ENCODE peak calls at places on chromosome 15, in seven cellular contexts. Z is uterus, J is WERI-Rb-1, U is fibroblast of lung, O is RWPE2, X is adrenal gland, V is ovary. P is an unnamed sample. For H3K36me3, the result is how much of the 10 kb centered on the place peaks cover.

GRCh38 chr15:45048784-45049631 is 26.0 kb downstream of the SORD start:
- DNase-seq in O (no peak), X (peak), Z (no peak), V (no peak), U (peak), J (no peak), P (no peak)

GRCh38 chr15:101349497-101349951 is 54.5 kb upstream of the SNRPA1 start:
- DNase-seq in V (no peak), Z (no peak), X (no peak), U (no peak), O (no peak), J (no peak), P (no peak)

GRCh38 chr15:40443255-40443654 is 2.5 kb downstream of the BAHD1 start:
- DNase-seq in J (no peak), U (no peak), O (no peak), Z (no peak), V (no peak), X (peak), P (no peak)

GRCh38 chr15:74406992-74407705 is 26.6 kb downstream of the SEMA7A start:
- DNase-seq in X (no peak), Z (peak), V (peak), O (peak), J (no peak), U (peak), P (no peak)

GRCh38 chr15:98537516-98538060 is 110.8 kb upstream of the IGF1R start:
- DNase-seq in X (no peak), J (no peak), Z (peak), U (no peak), V (no peak), O (no peak), P (no peak)

GRCh38 chr15:75081150-75081549 is 57.8 kb downstream of the PPCDC start:
- DNase-seq in X (no peak), V (no peak), U (no peak), J (no peak), Z (no peak), O (no peak), P (peak)

GRCh38 chr15:51093488-51093864 is 1.2 kb downstream of the TNFAIP8L3 start:
- DNase-seq in U (no peak), Z (no peak), J (no peak), O (no peak), V (peak), X (no peak), P (no peak)

GRCh38 chr15:27238209-27238608 is 267.2 kb downstream of the GABRG3 start:
- DNase-seq in U (no peak), J (no peak), X (no peak), O (no peak), Z (no peak), V (no peak), P (no peak)

GRCh38 chr15:80915462-80915861 is 74.2 kb downstream of the MESD start:
- DNase-seq in V (no peak), X (no peak), J (no peak), O (no peak), Z (no peak), U (no peak), P (no peak)

GRCh38 chr15:54808321-54808720 is 388.4 kb downstream of the RSL24D1 start:
- DNase-seq in U (no peak), J (no peak), X (no peak), Z (no peak), V (no peak), O (no peak), P (no peak)

GRCh38 chr15:54803139-54803808 is 393.5 kb downstream of the RSL24D1 start:
- DNase-seq in Z (no peak), J (no peak), V (no peak), X (no peak), O (no peak), U (no peak), P (no peak)

DNA sequence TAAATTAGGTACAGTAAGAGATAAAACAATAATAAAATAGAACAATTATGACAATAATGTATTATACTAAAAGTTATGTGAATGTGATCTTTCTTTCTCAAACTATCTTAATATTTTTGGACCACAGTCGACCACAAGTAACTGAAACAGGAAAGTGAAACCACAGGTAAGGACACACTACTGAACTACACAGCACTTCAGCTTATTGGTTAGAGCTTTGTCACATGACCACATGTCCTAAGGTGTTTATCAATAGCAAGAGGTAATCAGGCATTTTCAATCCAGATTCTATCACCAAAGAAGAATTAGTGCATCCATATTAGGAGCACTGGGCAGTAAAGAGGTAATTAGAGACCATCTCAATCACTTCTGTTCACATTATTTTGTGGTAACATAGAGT is 392.8 kb downstream of the RSL24D1 start:
- DNase-seq in O (no peak), X (no peak), J (no peak), Z (no peak), U (no peak), V (no peak), P (no peak)
- H3K27ac ChIP-seq in O (no peak), X (no peak), J (no peak), Z (no peak), U (no peak), V (no peak), P (no peak)

GRCh38 chr15:85671156-85671555 is 123.6 kb downstream of the KLHL25 start:
- DNase-seq in V (no peak), X (peak), J (no peak), Z (no peak), U (no peak), O (no peak), P (no peak)

GRCh38 chr15:85661859-85662258 is 132.9 kb downstream of the KLHL25 start:
- DNase-seq in U (no peak), J (no peak), V (no peak), Z (no peak), X (no peak), O (no peak), P (no peak)

GRCh38 chr15:85673326-85673725 is 121.4 kb downstream of the KLHL25 start:
- DNase-seq in O (no peak), Z (no peak), X (no peak), J (no peak), U (no peak), V (no peak), P (no peak)

GRCh38 chr15:85672338-85673097 is 122.2 kb downstream of the KLHL25 start:
- DNase-seq in V (no peak), U (no peak), J (no peak), Z (no peak), O (no peak), X (no peak), P (no peak)

GRCh38 chr15:85667491-85668424 is 127.0 kb downstream of the KLHL25 start:
- DNase-seq in Z (peak), J (no peak), V (no peak), O (no peak), X (peak), U (peak), P (no peak)
- H3K36me3 ChIP-seq in Z (under half), J (half or more), V (under half), O (half or more), X (half or more), U (under half), P (half or more)

GRCh38 chr15:78125267-78125666 is 6.0 kb downstream of the CIB2 start:
- DNase-seq in Z (no peak), V (no peak), X (no peak), U (no peak), O (no peak), J (no peak), P (no peak)

GRCh38 chr15:78120523-78120922 is 10.7 kb downstream of the CIB2 start:
- DNase-seq in J (peak), Z (no peak), U (no peak), V (no peak), O (no peak), X (no peak), P (no peak)
- TF ChIP-seq CTCF in J (no peak), Z (no peak), U (no peak), V (no peak), O (no peak), X (no peak), P (no peak)

GRCh38 chr15:89163271-89164055 is 57.9 kb downstream of the RLBP1 start:
- DNase-seq in Z (no peak), U (no peak), O (no peak), X (no peak), V (no peak), J (no peak), P (no peak)

GRCh38 chr15:89161666-89162065 is 59.7 kb downstream of the RLBP1 start:
- DNase-seq in X (no peak), Z (no peak), U (no peak), J (no peak), O (no peak), V (no peak), P (peak)

GRCh38 chr15:89167267-89168176 is 53.9 kb downstream of the RLBP1 start:
- DNase-seq in V (no peak), J (no peak), X (peak), O (no peak), Z (no peak), U (peak), P (peak)

GRCh38 chr15:89164712-89165211 is 56.6 kb downstream of the RLBP1 start:
- DNase-seq in X (no peak), O (no peak), V (no peak), Z (peak), J (no peak), U (peak), P (no peak)

GRCh38 chr15:89165677-89166076 is 55.7 kb downstream of the RLBP1 start:
- DNase-seq in J (no peak), U (peak), O (no peak), X (no peak), V (no peak), Z (no peak), P (no peak)
- H3K27ac ChIP-seq in J (no peak), U (no peak), O (peak), X (peak), V (no peak), Z (peak), P (no peak)

GRCh38 chr15:28267727-28268126 is 54.3 kb downstream of the HERC2 start:
- DNase-seq in Z (no peak), O (no peak), X (no peak), U (no peak), J (no peak), V (no peak), P (no peak)
- H3K36me3 ChIP-seq in Z (under half), O (half or more), X (half or more), U (under half), J (half or more), V (under half), P (half or more)

DNA sequence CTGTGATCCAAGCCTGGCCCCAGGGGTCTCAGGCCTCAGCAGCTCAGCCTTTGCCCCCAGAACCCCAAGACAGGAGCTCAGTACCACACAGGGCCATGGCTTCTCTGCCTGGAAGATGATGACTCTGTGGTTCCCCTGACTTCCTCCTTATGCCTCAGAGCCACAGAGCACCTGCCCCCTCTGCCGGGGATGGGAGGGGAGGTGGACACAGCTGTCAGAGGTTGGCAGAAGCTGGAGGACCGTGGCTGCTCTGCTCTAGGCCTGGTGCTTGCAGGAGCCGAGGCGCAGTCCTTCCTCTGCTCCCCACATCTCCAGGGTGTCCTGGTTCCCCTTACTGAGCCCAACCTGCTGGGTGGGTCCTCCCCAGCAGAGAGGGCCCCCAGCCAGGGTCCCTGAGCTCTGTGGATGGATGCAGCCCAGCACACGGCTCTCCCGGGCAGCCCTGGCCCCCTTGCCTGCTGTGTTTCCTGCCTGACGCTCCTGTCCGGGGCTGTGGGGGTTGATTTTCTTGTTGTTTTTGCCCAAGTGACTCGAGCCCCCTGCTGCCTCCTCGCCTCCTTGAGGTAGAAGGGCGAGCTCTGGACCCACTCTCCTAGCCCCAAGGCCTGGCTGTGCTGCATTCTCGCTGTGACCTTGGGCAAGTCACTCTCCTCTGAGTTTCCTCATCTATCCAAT is 36.6 kb downstream of the PSTPIP1 start:
- DNase-seq in J (peak), V (no peak), U (no peak), X (no peak), O (peak), Z (no peak), P (no peak)
- TF ChIP-seq CTCF in J (peak), V (no peak), U (no peak), X (no peak), O (no peak), Z (no peak), P (no peak)

P was measured in right atrium auricular region.